ENCODE peak calls at places on chromosome 17, in four cellular contexts. Q is H1, X is HCT116, Z is HepG2. H is an unnamed sample.

GRCh38 chr17:7003745-7004144 is 7.9 kb downstream of the ALOX12 start:
- DNase-seq in Q (no peak), Z (no peak), X (no peak), H (no peak)

GRCh38 chr17:3888343-3889171 is 4.3 kb downstream of the CAMKK1 start:
- DNase-seq in Q (no peak), Z (no peak), X (peak), H (no peak)

GRCh38 chr17:80319999-80320344 is 59.3 kb downstream of the RNF213 start:
- DNase-seq in X (no peak), Q (no peak), Z (no peak), H (no peak)

GRCh38 chr17:65430209-65430833 is 131.1 kb downstream of the AXIN2 start:
- DNase-seq in Q (no peak), Z (no peak), X (no peak), H (no peak)

GRCh38 chr17:68053237-68054030 is 17.9 kb downstream of the KPNA2 start:
- DNase-seq in Q (no peak), X (no peak), Z (no peak), H (no peak)

GRCh38 chr17:66493283-66494019 is 191.0 kb downstream of the PRKCA start:
- DNase-seq in Q (no peak), Z (no peak), X (no peak), H (no peak)

GRCh38 chr17:7923290-7923628 is 6.4 kb downstream of the KCNAB3 start:
- DNase-seq in Q (no peak), X (no peak), Z (no peak), H (no peak)

GRCh38 chr17:13939222-13939621 is 130.1 kb upstream of the COX10 start:
- DNase-seq in Q (no peak), Z (no peak), X (no peak), H (no peak)

GRCh38 chr17:19361975-19362292 is 589 bp downstream of the B9D1 start:
- DNase-seq in Q (no peak), Z (no peak), X (no peak), H (no peak)

GRCh38 chr17:75535119-75535537 is 9.6 kb downstream of the LLGL2 start:
- DNase-seq in X (no peak), Z (no peak), Q (no peak), H (no peak)

GRCh38 chr17:20774472-20775135 is 195.1 kb downstream of the CDRT15L2 start:
- DNase-seq in Z (no peak), X (no peak), Q (no peak), H (no peak)

GRCh38 chr17:50533720-50534148 is 1.2 kb downstream of the EPN3 start:
- DNase-seq in X (no peak), Z (no peak), Q (no peak), H (no peak)

GRCh38 chr17:68322630-68323029 is 31.3 kb downstream of the ARSG start:
- DNase-seq in Q (no peak), X (no peak), Z (no peak), H (no peak)

GRCh38 chr17:56085576-56086267 is 67.6 kb upstream of the ANKFN1 start:
- DNase-seq in Z (no peak), Q (no peak), X (no peak), H (no peak)

GRCh38 chr17:13047016-13047415 is 29.2 kb upstream of the ELAC2 start:
- DNase-seq in X (no peak), Z (no peak), Q (no peak), H (no peak)

GRCh38 chr17:27848941-27849340 is 44.2 kb downstream of the LYRM9 start:
- DNase-seq in Q (no peak), X (no peak), Z (no peak), H (no peak)

GRCh38 chr17:76197911-76198310 is 42.4 kb downstream of the RNF157 start:
- DNase-seq in Z (no peak), Q (no peak), X (no peak), H (no peak)

GRCh38 chr17:42402121-42402516 is 13.9 kb upstream of the STAT3 start:
- DNase-seq in Q (no peak), Z (no peak), X (no peak), H (no peak)

GRCh38 chr17:78682363-78682762 is 99.7 kb downstream of the CYTH1 start:
- DNase-seq in Q (no peak), X (no peak), Z (no peak), H (no peak)

GRCh38 chr17:63649813-63650212 is 27.6 kb downstream of the MAP3K3 start:
- DNase-seq in Z (no peak), X (no peak), Q (no peak), H (no peak)

GRCh38 chr17:2400474-2400866 is 390 bp downstream of the MNT start:
- DNase-seq in Z (peak), X (no peak), Q (no peak), H (no peak)

GRCh38 chr17:68531252-68531651 is 19.0 kb downstream of the PRKAR1A start:
- DNase-seq in X (no peak), Q (no peak), Z (no peak), H (no peak)

GRCh38 chr17:75645889-75646625 is 12.8 kb downstream of the SMIM5 start:
- DNase-seq in Z (peak), Q (no peak), X (peak), H (no peak)

GRCh38 chr17:77709594-77709993 is 248.9 kb upstream of the TNRC6C start:
- DNase-seq in Z (no peak), Q (no peak), X (no peak), H (no peak)

GRCh38 chr17:21453144-21453982 is 77.2 kb downstream of the KCNJ12 start:
- DNase-seq in X (no peak), Z (no peak), Q (no peak), H (no peak)

GRCh38 chr17:39737761-39738567 is at the start of gene GRB7:
- DNase-seq in Q (no peak), Z (peak), X (peak), H (peak)

GRCh38 chr17:46873941-46874645 is 22.7 kb downstream of the WNT9B start:
- DNase-seq in Q (no peak), Z (no peak), X (no peak), H (no peak)

GRCh38 chr17:30113213-30113612 is 3.4 kb upstream of the NSRP1 start:
- DNase-seq in X (no peak), Q (no peak), Z (peak), H (peak)

GRCh38 chr17:15092762-15093161 is 172.4 kb downstream of the PMP22 start:
- DNase-seq in Q (no peak), X (no peak), Z (no peak), H (no peak)

GRCh38 chr17:57109393-57110151 is 24.5 kb downstream of the AKAP1 start:
- DNase-seq in Z (no peak), Q (no peak), X (no peak), H (no peak)

GRCh38 chr17:15262291-15263205 is 2.6 kb downstream of the PMP22 start:
- DNase-seq in X (peak), Q (no peak), Z (no peak), H (no peak)

GRCh38 chr17:9389116-9389515 is 186.5 kb downstream of the STX8 start:
- DNase-seq in Q (no peak), Z (peak), X (no peak), H (no peak)

GRCh38 chr17:68709461-68709860 is 108.3 kb upstream of the FAM20A start:
- DNase-seq in X (no peak), Q (no peak), Z (no peak), H (no peak)

GRCh38 chr17:49968380-49969133 is 433 bp upstream of the DLX4 start:
- DNase-seq in Z (peak), Q (no peak), X (peak), H (peak)

GRCh38 chr17:7046127-7046724 is 2.3 kb upstream of the SLC16A11 start:
- DNase-seq in Q (no peak), Z (peak), X (peak), H (peak)

GRCh38 chr17:32348483-32348800 is 1.5 kb upstream of the ZNF207 start:
- DNase-seq in Q (no peak), Z (no peak), X (no peak), H (no peak)

GRCh38 chr17:32345953-32346600 is 3.9 kb upstream of the ZNF207 start:
- DNase-seq in X (no peak), Q (no peak), Z (no peak), H (no peak)

GRCh38 chr17:32349854-32350661 is at the start of gene ZNF207:
- DNase-seq in Q (peak), Z (peak), X (peak), H (peak)

GRCh38 chr17:32350662-32351418 is 883 bp downstream of the ZNF207 start:
- DNase-seq in Z (peak), X (no peak), Q (no peak), H (peak)

GRCh38 chr17:32349503-32349853 is 479 bp upstream of the ZNF207 start:
- DNase-seq in X (no peak), Q (no peak), Z (no peak), H (no peak)
- TF ChIP-seq JUND in X (no peak), Q (no peak), Z (no peak), H (no peak)

DNA sequence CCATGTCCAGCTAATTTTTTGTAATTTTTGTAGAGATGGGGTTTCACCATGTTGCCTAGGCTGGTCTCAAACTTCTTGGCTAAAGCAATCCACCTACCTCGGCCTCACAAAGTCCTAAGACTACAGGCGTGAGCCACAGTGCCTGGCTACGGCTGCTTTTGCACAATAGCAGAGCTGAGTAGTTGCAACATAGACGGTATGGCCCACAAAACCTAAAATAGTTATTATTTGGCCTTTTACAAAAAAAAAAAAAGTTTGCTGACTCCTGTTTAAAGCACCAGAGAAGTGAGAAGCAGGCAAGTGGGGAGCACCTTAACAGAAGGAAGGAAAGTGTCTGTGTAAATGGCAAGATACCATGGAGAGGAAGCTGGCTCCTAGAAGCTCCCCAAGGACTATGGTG is 5.3 kb upstream of the HSF5 start:
- DNase-seq in Q (no peak), X (no peak), Z (no peak), H (no peak)
- TF ChIP-seq JUND in Q (no peak), X (no peak), Z (no peak), H (no peak)

GRCh38 chr17:82475458-82475857 is 16.9 kb downstream of the NARF start:
- DNase-seq in Z (no peak), Q (no peak), X (no peak), H (no peak)
- TF ChIP-seq JUND in Z (no peak), Q (no peak), X (no peak), H (no peak)

GRCh38 chr17:17380156-17380925 is 77.2 kb downstream of the NT5M start:
- DNase-seq in Q (no peak), X (no peak), Z (no peak), H (no peak)
- TF ChIP-seq JUND in Q (no peak), X (no peak), Z (no peak), H (no peak)

DNA sequence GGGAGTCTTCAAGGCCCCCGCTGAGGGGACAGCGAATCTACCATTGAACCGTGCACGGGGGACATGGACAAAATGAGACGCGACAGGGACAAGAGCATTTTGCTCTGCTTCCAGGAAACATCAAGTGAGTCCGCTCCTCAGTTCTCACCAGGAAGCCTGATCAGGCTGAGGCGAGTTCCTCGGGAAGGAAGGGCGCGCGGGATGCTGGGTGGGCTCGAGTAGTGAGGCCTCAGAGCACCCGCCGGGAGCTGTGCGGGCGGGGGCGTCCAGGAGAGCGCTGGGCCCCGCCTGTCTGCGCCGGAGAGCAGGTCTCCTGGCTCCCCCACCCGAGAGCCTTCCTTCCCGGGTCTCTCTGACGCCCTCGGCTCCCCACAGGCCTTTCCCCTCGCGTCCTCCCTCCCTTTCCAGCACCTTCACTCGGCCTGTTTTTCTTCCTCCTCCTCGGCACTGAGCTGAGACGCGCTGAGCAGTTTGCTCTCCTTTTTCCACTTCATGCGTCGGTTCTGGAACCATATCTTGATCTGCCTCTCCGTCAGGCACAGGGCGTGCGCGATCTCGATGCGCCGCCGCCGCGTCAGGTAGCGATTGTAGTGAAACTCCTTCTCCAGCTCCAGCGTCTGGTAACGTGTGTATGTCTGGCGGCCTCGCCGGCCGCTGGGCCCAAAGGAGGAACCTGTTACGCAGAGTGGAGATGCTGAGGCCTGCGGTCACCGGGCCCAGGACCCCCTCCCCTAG is 2.6 kb upstream of the HOXB5 start:
- DNase-seq in Q (no peak), X (no peak), Z (no peak), H (no peak)
- TF ChIP-seq JUND in Q (no peak), X (no peak), Z (no peak), H (no peak)